ENCODE peak calls at places on chromosome 19, in ten cellular contexts. W is choroid plexus epithelial cell; H is left ventricle myocardium inferior; N is lung; J is right lobe of liver; E is fibroblast of lung; D is endodermal cell; X is LNCaP clone FGC; V is GM06990; T is CD8-positive, alpha-beta T cell. S is an unnamed sample.

GRCh38 chr19:16702123-16702522 is 17.5 kb upstream of the NWD1 start:
- DNase-seq in W (peak; percentile 54), H (peak; percentile 46), N (peak; percentile 30), J (peak; percentile 73), E (peak; percentile 60), D (no peak), X (no peak), V (no peak), T (no peak), S (peak; percentile 98)

GRCh38 chr19:4781851-4782250 is 9.7 kb upstream of the FEM1A start:
- DNase-seq in W (no peak), H (no peak), N (no peak), J (no peak), E (no peak), D (no peak), X (no peak), V (no peak), T (no peak), S (no peak)

GRCh38 chr19:37303591-37304171 is 67.2 kb upstream of the ZNF527 start:
- DNase-seq in W (no peak), H (no peak), N (no peak), J (no peak), E (peak; percentile 4), D (no peak), X (no peak), V (no peak), T (no peak), S (no peak)

GRCh38 chr19:27777726-27778125 is 1435.2 kb downstream of the UQCRFS1 start:
- DNase-seq in W (peak; percentile 14), H (no peak), N (no peak), J (no peak), E (no peak), D (peak; percentile 71), X (no peak), V (no peak), T (no peak), S (no peak)

GRCh38 chr19:5542665-5543064 is 25.1 kb downstream of the TINCR start:
- DNase-seq in W (peak; percentile 10), H (no peak), N (no peak), J (no peak), E (no peak), D (peak; percentile 72), X (no peak), V (no peak), T (no peak), S (no peak)

GRCh38 chr19:43306097-43306496 is 36.8 kb upstream of the PSG9 start:
- DNase-seq in W (no peak), H (no peak), N (no peak), J (no peak), E (no peak), D (no peak), X (no peak), V (no peak), T (no peak), S (peak; percentile 51)

GRCh38 chr19:17775991-17776803 is 18.7 kb upstream of the B3GNT3 start:
- DNase-seq in W (peak; percentile 46), H (no peak), N (no peak), J (no peak), E (peak; percentile 66), D (no peak), X (no peak), V (peak; percentile 91), T (no peak), S (no peak)

GRCh38 chr19:47357788-47358680 is 8.9 kb downstream of the DHX34 start:
- DNase-seq in W (peak; percentile 18), H (no peak), N (no peak), J (no peak), E (no peak), D (peak; percentile 85), X (no peak), V (no peak), T (no peak), S (peak; percentile 13)

GRCh38 chr19:41575998-41576397 is at the start of gene CEACAM21:
- DNase-seq in W (no peak), H (peak; percentile 52), N (peak; percentile 72), J (peak; percentile 65), E (no peak), D (no peak), X (no peak), V (peak; percentile 31), T (peak; percentile 33), S (no peak)

GRCh38 chr19:44756089-44756562 is 7.6 kb downstream of the BCL3 start:
- DNase-seq in W (no peak), H (no peak), N (no peak), J (peak; percentile 66), E (no peak), D (no peak), X (no peak), V (no peak), T (no peak), S (no peak)

GRCh38 chr19:44758596-44758995 is 10.1 kb downstream of the BCL3 start:
- DNase-seq in W (no peak), H (peak; percentile 40), N (no peak), J (no peak), E (no peak), D (peak; percentile 86), X (no peak), V (no peak), T (no peak), S (no peak)

GRCh38 chr19:44757057-44757734 is 8.7 kb downstream of the BCL3 start:
- DNase-seq in W (peak; percentile 87), H (peak; percentile 81), N (no peak), J (no peak), E (peak; percentile 76), D (peak; percentile 78), X (no peak), V (no peak), T (no peak), S (no peak)

GRCh38 chr19:44759083-44759804 is 10.7 kb downstream of the BCL3 start:
- DNase-seq in W (no peak), H (no peak), N (no peak), J (no peak), E (no peak), D (no peak), X (no peak), V (no peak), T (no peak), S (no peak)

DNA sequence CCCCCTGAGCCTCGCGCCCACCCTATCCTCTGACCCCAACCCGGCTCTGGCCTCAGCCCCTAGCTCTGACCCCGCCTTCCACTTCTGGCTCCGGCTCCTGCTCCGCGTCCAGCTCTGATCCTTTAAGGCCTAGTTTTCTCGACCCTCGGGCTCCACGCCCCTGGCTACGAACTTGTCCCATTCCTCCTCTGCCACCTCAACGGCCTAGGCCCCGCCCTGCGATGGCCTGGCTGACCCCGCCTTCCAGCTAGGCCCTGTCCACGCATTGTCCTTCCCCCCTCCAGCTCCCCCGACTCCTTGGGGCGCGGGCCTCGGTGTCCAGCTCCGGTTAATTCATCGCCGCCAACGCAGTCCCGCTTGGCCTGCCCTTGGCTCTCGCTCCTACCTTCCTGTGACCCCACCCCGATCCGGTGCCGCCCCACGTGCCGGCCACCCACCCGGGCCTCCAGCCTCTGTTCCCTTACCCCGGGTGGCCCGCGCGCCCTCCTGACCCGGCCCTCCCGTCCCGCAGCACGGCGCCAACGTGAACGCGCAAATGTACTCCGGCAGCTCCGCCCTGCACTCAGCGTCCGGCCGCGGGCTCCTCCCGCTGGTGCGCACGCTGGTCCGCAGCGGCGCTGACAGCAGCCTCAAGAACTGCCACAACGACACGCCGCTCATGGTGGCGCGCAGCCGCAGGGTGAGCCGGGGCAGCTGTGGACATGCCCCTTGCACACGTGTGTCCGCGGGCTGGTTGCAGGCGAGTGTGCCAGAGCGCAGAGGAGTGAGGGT is 9.4 kb downstream of the BCL3 start:
- DNase-seq in W (peak; percentile 75), H (peak; percentile 88), N (peak; percentile 69), J (peak; percentile 64), E (peak; percentile 76), D (peak; percentile 90), X (no peak), V (no peak), T (no peak), S (no peak)
- TF ChIP-seq CTCF in W (peak; percentile 16), H (peak; percentile 30), N (no peak), J (no peak), E (peak; percentile 3), D (peak; percentile 28), X (no peak), V (no peak), T (no peak), S (no peak)

DNA sequence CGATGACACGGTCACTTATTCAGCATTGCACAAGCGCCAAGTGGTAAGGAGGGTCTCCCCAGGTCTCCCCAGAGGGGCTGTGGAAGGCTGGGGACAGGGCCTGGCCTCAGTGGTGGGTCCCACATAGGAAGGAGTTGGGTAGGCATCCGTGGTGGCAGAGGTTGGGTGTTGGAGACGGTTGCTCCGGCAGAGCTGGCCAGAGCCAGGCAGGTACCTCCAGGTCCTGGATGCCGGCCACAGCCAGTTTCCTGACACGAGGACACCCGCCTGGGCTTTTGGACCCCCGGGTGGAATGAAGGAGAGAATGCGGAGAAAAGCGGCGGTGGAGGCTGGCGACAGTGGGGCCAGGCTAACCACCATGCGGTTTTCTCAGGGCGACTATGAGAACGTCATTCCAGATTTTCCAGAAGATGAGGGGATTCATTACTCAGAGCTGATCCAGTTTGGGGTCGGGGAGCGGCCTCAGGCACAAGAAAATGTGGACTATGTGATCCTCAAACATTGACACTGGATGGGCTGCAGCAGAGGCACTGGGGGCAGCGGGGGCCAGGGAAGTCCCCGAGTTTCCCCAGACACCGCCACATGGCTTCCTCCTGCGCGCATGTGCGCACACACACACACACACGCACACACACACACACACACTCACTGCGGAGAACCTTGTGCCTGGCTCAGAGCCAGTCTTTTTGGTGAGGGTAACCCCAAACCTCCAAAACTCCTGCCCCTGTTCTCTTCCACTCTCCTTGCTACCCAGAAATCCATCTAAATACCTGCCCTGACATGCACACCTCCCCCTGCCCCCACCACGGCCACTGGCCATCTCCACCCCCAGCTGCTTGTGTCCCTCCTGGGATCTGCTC is 1.3 kb upstream of the FFAR1 start:
- DNase-seq in W (no peak), H (no peak), N (no peak), J (peak; percentile 46), E (no peak), D (peak; percentile 46), X (no peak), V (peak; percentile 76), T (peak; percentile 80), S (no peak)
- H3K4me3 ChIP-seq in W (no peak overlapping the region), H (no peak overlapping the region), N (no peak overlapping the region), J (no peak overlapping the region), E (no peak overlapping the region), D (no peak overlapping the region), X (no peak overlapping the region), V (peak overlapping the region; percentile 6), T (no peak overlapping the region), S (no peak overlapping the region)

DNA sequence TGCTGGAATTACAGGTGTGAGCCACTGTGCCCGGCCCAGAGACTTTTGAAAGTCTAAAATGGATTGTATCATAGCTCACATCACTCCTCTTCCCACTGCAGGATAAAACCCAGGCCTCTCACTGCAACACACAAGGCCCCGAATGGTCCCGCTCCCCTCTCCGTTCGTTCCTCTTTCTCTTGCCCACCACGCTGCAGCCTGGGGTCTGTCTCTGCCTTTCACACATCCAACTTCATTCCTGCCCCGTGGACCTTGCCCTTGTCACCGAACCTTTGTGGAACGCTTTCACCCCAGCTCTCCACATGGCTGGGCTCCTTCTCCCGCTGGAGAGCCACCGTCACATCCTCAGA is 42.6 kb downstream of the NFIC start:
- DNase-seq in W (no peak), H (no peak), N (no peak), J (peak; percentile 56), E (no peak), D (no peak), X (no peak), V (no peak), T (no peak), S (no peak)
- TF ChIP-seq CTCF in W (no peak), H (no peak), N (no peak), J (no peak), E (no peak), D (no peak), X (no peak), V (no peak), T (no peak), S (no peak)

GRCh38 chr19:10115392-10116084 is 4.0 kb downstream of the P2RY11 start:
- DNase-seq in W (no peak), H (no peak), N (no peak), J (no peak), E (no peak), D (peak; percentile 48), X (no peak), V (peak; percentile 69), T (no peak), S (no peak)
- H3K4me3 ChIP-seq in W (no peak overlapping the region), H (no peak overlapping the region), N (no peak overlapping the region), J (no peak overlapping the region), E (no peak overlapping the region), D (no peak overlapping the region), X (no peak overlapping the region), V (no peak overlapping the region), T (no peak overlapping the region), S (no peak overlapping the region)